ENCODE peak calls at places on chromosomes 4 and X, in four cellular contexts. One of them, this sample, is unnamed.

GRCh38 chrX:44308869-44309268 is 34.6 kb downstream of the EFHC2 start:
- DNase-seq in NCI-H345: peak
- DNase-seq in A172: no peak
- DNase-seq in Panc1: no peak
- DNase-seq in this sample: no peak

GRCh38 chr4:151169900-151170299 is 70.5 kb downstream of the RPS3A start:
- DNase-seq in NCI-H345: no peak
- DNase-seq in A172: no peak
- DNase-seq in Panc1: no peak
- DNase-seq in this sample: no peak

GRCh38 chr4:77007358-77008230 is 58.0 kb downstream of the SEPTIN11 start:
- DNase-seq in NCI-H345: no peak
- DNase-seq in A172: peak
- DNase-seq in Panc1: no peak
- DNase-seq in this sample: no peak

GRCh38 chrX:104254442-104255115 is at the start of gene ESX1:
- DNase-seq in NCI-H345: no peak
- DNase-seq in A172: no peak
- DNase-seq in Panc1: no peak
- DNase-seq in this sample: no peak

GRCh38 chr4:56078866-56079265 is 130.1 kb downstream of the CEP135 start:
- DNase-seq in NCI-H345: no peak
- DNase-seq in A172: no peak
- DNase-seq in Panc1: no peak
- DNase-seq in this sample: no peak

GRCh38 chr4:15015170-15015569 is 12.9 kb downstream of the CPEB2 start:
- DNase-seq in NCI-H345: no peak
- DNase-seq in A172: no peak
- DNase-seq in Panc1: no peak
- DNase-seq in this sample: no peak

GRCh38 chrX:118226060-118226428 is 109.4 kb upstream of the KLHL13 start:
- DNase-seq in NCI-H345: peak
- DNase-seq in A172: no peak
- DNase-seq in Panc1: peak
- DNase-seq in this sample: no peak

GRCh38 chr4:14816592-14817273 is 185.5 kb upstream of the CPEB2 start:
- DNase-seq in NCI-H345: no peak
- DNase-seq in A172: no peak
- DNase-seq in Panc1: no peak
- DNase-seq in this sample: no peak

GRCh38 chr4:148481644-148482043 is 39.4 kb upstream of the NR3C2 start:
- DNase-seq in NCI-H345: no peak
- DNase-seq in A172: no peak
- DNase-seq in Panc1: no peak
- DNase-seq in this sample: no peak

GRCh38 chrX:39688576-39689373 is 409.0 kb downstream of the BCOR start:
- DNase-seq in NCI-H345: peak
- DNase-seq in A172: peak
- DNase-seq in Panc1: no peak
- DNase-seq in this sample: no peak

GRCh38 chrX:131577433-131577832 is 33.6 kb downstream of the OR13H1 start:
- DNase-seq in NCI-H345: no peak
- DNase-seq in A172: no peak
- DNase-seq in Panc1: no peak
- DNase-seq in this sample: no peak

GRCh38 chr4:85867281-85867680 is 392.3 kb downstream of the ARHGAP24 start:
- DNase-seq in NCI-H345: no peak
- DNase-seq in A172: no peak
- DNase-seq in Panc1: no peak
- DNase-seq in this sample: no peak

GRCh38 chr4:148539387-148539786 is 97.2 kb upstream of the NR3C2 start:
- DNase-seq in NCI-H345: no peak
- DNase-seq in A172: no peak
- DNase-seq in Panc1: no peak
- DNase-seq in this sample: no peak

GRCh38 chr4:148007303-148007702 is 275.4 kb downstream of the ARHGAP10 start:
- DNase-seq in NCI-H345: no peak
- DNase-seq in A172: peak
- DNase-seq in Panc1: peak
- DNase-seq in this sample: peak

GRCh38 chr4:175646802-175647201 is 165.3 kb downstream of the GPM6A start:
- DNase-seq in NCI-H345: no peak
- DNase-seq in A172: no peak
- DNase-seq in Panc1: no peak
- DNase-seq in this sample: no peak

GRCh38 chr4:15765910-15766703 is 12.0 kb upstream of the CD38 start:
- DNase-seq in NCI-H345: no peak
- DNase-seq in A172: no peak
- DNase-seq in Panc1: no peak
- DNase-seq in this sample: no peak

GRCh38 chr4:184448828-184449227 is 25.5 kb downstream of the IRF2 start:
- DNase-seq in NCI-H345: no peak
- DNase-seq in A172: peak
- DNase-seq in Panc1: no peak
- DNase-seq in this sample: no peak

GRCh38 chr4:40629401-40630334 is at the start of gene RBM47:
- DNase-seq in NCI-H345: peak
- DNase-seq in A172: peak
- DNase-seq in Panc1: no peak
- DNase-seq in this sample: peak

GRCh38 chrX:24426340-24426913 is 38.7 kb upstream of the PDK3 start:
- DNase-seq in NCI-H345: no peak
- DNase-seq in A172: peak
- DNase-seq in Panc1: no peak
- DNase-seq in this sample: no peak

GRCh38 chr4:8308856-8309771 is 39.6 kb downstream of the HTRA3 start:
- DNase-seq in NCI-H345: no peak
- DNase-seq in A172: no peak
- DNase-seq in Panc1: no peak
- DNase-seq in this sample: no peak

GRCh38 chr4:78560296-78560963 is 8.9 kb downstream of the ANXA3 start:
- DNase-seq in NCI-H345: no peak
- DNase-seq in A172: peak
- DNase-seq in Panc1: no peak
- DNase-seq in this sample: peak

GRCh38 chr4:126807132-126807531 is 825.6 kb upstream of the INTU start:
- DNase-seq in NCI-H345: no peak
- DNase-seq in A172: no peak
- DNase-seq in Panc1: no peak
- DNase-seq in this sample: no peak

GRCh38 chrX:154138857-154139256 is 5.2 kb upstream of the OPN1LW start:
- DNase-seq in NCI-H345: no peak
- DNase-seq in A172: no peak
- DNase-seq in Panc1: no peak
- DNase-seq in this sample: no peak

GRCh38 chrX:11597479-11597878 is 68.2 kb downstream of the ARHGAP6 start:
- DNase-seq in NCI-H345: no peak
- DNase-seq in A172: no peak
- DNase-seq in Panc1: no peak
- DNase-seq in this sample: no peak

GRCh38 chr4:3253808-3254207 is 4.8 kb downstream of the MSANTD1 start:
- DNase-seq in NCI-H345: no peak
- DNase-seq in A172: no peak
- DNase-seq in Panc1: no peak
- DNase-seq in this sample: no peak

GRCh38 chr4:14831447-14831846 is 170.8 kb upstream of the CPEB2 start:
- DNase-seq in NCI-H345: peak
- DNase-seq in A172: no peak
- DNase-seq in Panc1: no peak
- DNase-seq in this sample: no peak

GRCh38 chrX:110699109-110699508 is 96.5 kb downstream of the CHRDL1 start:
- DNase-seq in NCI-H345: no peak
- DNase-seq in A172: no peak
- DNase-seq in Panc1: no peak
- DNase-seq in this sample: no peak

GRCh38 chr4:6763330-6763851 is 19.1 kb upstream of the KIAA0232 start:
- DNase-seq in NCI-H345: no peak
- DNase-seq in A172: no peak
- DNase-seq in Panc1: no peak
- DNase-seq in this sample: no peak